ENCODE peak calls at places on chromosomes 12 and 14, in eight cellular contexts. L is AG09309, H is IMR-90, V is WTC11, K is type B pancreatic cell, Y is body of pancreas, U is B cell, G is MM.1S. P is an unnamed sample.

GRCh38 chr12:46296822-46297221 is 28.0 kb upstream of the SLC38A1 start:
- DNase-seq in H (no peak), K (no peak), U (no peak), V (no peak), L (no peak), G (no peak), Y (no peak), P (no peak)

GRCh38 chr12:101209319-101210302 is at the start of gene SLC5A8:
- DNase-seq in K (no peak), H (no peak), U (no peak), G (no peak), Y (peak), L (no peak), V (peak), P (peak)

GRCh38 chr14:61343991-61344405 is 22.6 kb downstream of the PRKCH start:
- DNase-seq in U (no peak), K (no peak), V (no peak), G (no peak), H (no peak), L (no peak), Y (no peak), P (no peak)

GRCh38 chr14:88229428-88229827 is 93.6 kb downstream of the KCNK10 start:
- DNase-seq in U (no peak), K (no peak), V (no peak), G (no peak), Y (no peak), H (no peak), L (no peak), P (no peak)

GRCh38 chr14:99463974-99464373 is 16.7 kb downstream of the SETD3 start:
- DNase-seq in V (no peak), L (no peak), U (no peak), G (no peak), K (no peak), Y (no peak), H (no peak), P (no peak)

GRCh38 chr12:74689071-74689655 is 151.5 kb downstream of the ATXN7L3B start:
- DNase-seq in U (no peak), K (no peak), V (no peak), H (peak), L (peak), Y (no peak), G (peak), P (no peak)

GRCh38 chr12:25286837-25287236 is 36.1 kb upstream of the KRAS start:
- DNase-seq in G (no peak), L (no peak), K (no peak), H (no peak), V (no peak), U (no peak), Y (no peak), P (no peak)

GRCh38 chr12:591167-591570 is 72.1 kb downstream of the NINJ2 start:
- DNase-seq in Y (no peak), G (no peak), H (no peak), K (no peak), V (no peak), U (no peak), L (no peak), P (no peak)

GRCh38 chr12:51593539-51593938 is 2.5 kb downstream of the SCN8A start:
- DNase-seq in H (peak), L (peak), Y (peak), V (peak), U (no peak), G (peak), K (no peak), P (no peak)

GRCh38 chr12:95611676-95612309 is 60.5 kb upstream of the USP44 start:
- DNase-seq in V (no peak), L (no peak), H (peak), K (no peak), U (no peak), Y (no peak), G (no peak), P (no peak)

GRCh38 chr12:49642370-49642802 is 19.0 kb downstream of the PRPF40B start:
- DNase-seq in H (no peak), K (no peak), Y (no peak), V (no peak), G (no peak), U (no peak), L (no peak), P (no peak)

GRCh38 chr12:92506460-92506859 is 196.3 kb upstream of the PLEKHG7 start:
- DNase-seq in G (no peak), H (no peak), U (no peak), L (no peak), V (no peak), Y (peak), K (no peak), P (no peak)

GRCh38 chr14:25607095-25607657 is 557.2 kb upstream of the STXBP6 start:
- DNase-seq in G (no peak), U (no peak), Y (no peak), L (no peak), K (no peak), V (no peak), H (no peak), P (no peak)

GRCh38 chr14:52821805-52822250 is 30.4 kb upstream of the GNPNAT1 start:
- DNase-seq in G (no peak), V (no peak), U (no peak), Y (no peak), K (no peak), L (no peak), H (no peak), P (no peak)

GRCh38 chr12:117408161-117408791 is 46.9 kb upstream of the NOS1 start:
- DNase-seq in G (no peak), K (no peak), Y (peak), L (peak), U (no peak), H (no peak), V (no peak), P (no peak)

GRCh38 chr14:79424462-79424861 is 786.8 kb downstream of the DIO2 start:
- DNase-seq in Y (no peak), H (peak), G (no peak), U (no peak), V (no peak), K (no peak), L (no peak), P (no peak)

GRCh38 chr12:3227076-3227975 is 150.1 kb downstream of the TSPAN9 start:
- DNase-seq in L (no peak), Y (no peak), H (no peak), V (peak), U (no peak), K (no peak), G (no peak), P (no peak)

GRCh38 chr12:84842406-84843013 is 70.1 kb downstream of the SLC6A15 start:
- DNase-seq in G (peak), Y (no peak), K (no peak), U (no peak), H (peak), V (no peak), L (peak), P (no peak)

GRCh38 chr12:120078868-120079267 is 37.7 kb downstream of the RAB35 start:
- DNase-seq in K (no peak), L (no peak), U (no peak), H (no peak), Y (no peak), V (no peak), G (peak), P (no peak)

GRCh38 chr12:76029982-76030377 is 1.6 kb downstream of the PHLDA1 start:
- DNase-seq in Y (peak), V (peak), U (no peak), H (peak), G (peak), L (no peak), K (no peak), P (peak)

GRCh38 chr12:50246873-50247612 is 36.3 kb downstream of the LIMA1 start:
- DNase-seq in K (no peak), V (no peak), G (no peak), H (peak), L (peak), Y (peak), U (no peak), P (no peak)

GRCh38 chr12:7155471-7156034 is 25.4 kb downstream of the CLSTN3 start:
- DNase-seq in U (no peak), K (no peak), L (no peak), Y (no peak), G (no peak), V (no peak), H (no peak), P (no peak)

GRCh38 chr12:129208566-129208965 is 355.3 kb downstream of the GLT1D1 start:
- DNase-seq in K (no peak), G (no peak), H (no peak), U (no peak), L (no peak), Y (no peak), V (no peak), P (no peak)

GRCh38 chr14:63435838-63436237 is 107.3 kb downstream of the PPP2R5E start:
- DNase-seq in V (no peak), K (no peak), H (peak), G (no peak), L (peak), Y (peak), U (no peak), P (no peak)

GRCh38 chr12:18753481-18754117 is 15.7 kb downstream of the CAPZA3 start:
- DNase-seq in V (peak), Y (no peak), K (no peak), H (peak), G (no peak), U (no peak), L (no peak), P (peak)

GRCh38 chr14:63705561-63706070 is 22.2 kb downstream of the SGPP1 start:
- DNase-seq in K (no peak), U (no peak), H (no peak), V (no peak), L (no peak), G (no peak), Y (no peak), P (no peak)

GRCh38 chr14:57362356-57362755 is 28.0 kb upstream of the NAA30 start:
- DNase-seq in G (no peak), Y (no peak), K (no peak), V (no peak), U (no peak), H (no peak), L (no peak), P (no peak)

GRCh38 chr14:99270491-99271287 is 1.3 kb downstream of the BCL11B start:
- DNase-seq in Y (no peak), L (no peak), U (no peak), H (no peak), G (no peak), V (peak), K (no peak), P (peak)

GRCh38 chr12:110403146-110403974 is at the start of gene ANAPC7:
- DNase-seq in K (peak), L (peak), G (peak), Y (peak), U (peak), V (peak), H (peak), P (peak)
- TF ChIP-seq CTCF in K (peak), L (no peak), G (no peak), Y (no peak), U (no peak), V (no peak), H (peak), P (no peak)

GRCh38 chr12:126616441-126616840 is 1551.2 kb downstream of the AACS start:
- DNase-seq in U (no peak), K (no peak), L (no peak), H (no peak), G (no peak), Y (no peak), V (no peak), P (no peak)

DNA sequence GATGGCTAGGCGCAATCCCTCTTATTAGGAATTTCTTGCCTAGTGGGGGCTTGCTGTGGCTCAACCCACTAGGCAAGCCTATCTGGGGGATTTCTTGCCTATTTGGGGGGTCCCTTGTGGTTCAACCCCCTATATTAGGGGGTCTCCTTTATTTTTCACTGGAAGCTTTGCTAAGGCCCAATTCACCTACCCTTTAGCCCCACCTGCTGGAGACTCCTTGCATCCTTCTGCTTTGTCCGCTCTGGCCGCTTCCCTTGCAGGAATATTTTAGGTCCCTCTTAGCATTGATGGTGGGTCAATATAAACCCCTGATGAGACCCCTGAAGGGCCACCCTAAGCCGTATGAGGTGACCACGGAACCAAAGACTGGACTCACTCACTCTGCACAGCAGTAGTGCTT is 1552.1 kb downstream of the AACS start:
- DNase-seq in K (no peak), L (no peak), Y (peak), V (no peak), H (no peak), U (no peak), G (peak), P (no peak)
- TF ChIP-seq CTCF in K (peak), L (peak), Y (peak), V (no peak), H (no peak), U (no peak), G (peak), P (no peak)

DNA sequence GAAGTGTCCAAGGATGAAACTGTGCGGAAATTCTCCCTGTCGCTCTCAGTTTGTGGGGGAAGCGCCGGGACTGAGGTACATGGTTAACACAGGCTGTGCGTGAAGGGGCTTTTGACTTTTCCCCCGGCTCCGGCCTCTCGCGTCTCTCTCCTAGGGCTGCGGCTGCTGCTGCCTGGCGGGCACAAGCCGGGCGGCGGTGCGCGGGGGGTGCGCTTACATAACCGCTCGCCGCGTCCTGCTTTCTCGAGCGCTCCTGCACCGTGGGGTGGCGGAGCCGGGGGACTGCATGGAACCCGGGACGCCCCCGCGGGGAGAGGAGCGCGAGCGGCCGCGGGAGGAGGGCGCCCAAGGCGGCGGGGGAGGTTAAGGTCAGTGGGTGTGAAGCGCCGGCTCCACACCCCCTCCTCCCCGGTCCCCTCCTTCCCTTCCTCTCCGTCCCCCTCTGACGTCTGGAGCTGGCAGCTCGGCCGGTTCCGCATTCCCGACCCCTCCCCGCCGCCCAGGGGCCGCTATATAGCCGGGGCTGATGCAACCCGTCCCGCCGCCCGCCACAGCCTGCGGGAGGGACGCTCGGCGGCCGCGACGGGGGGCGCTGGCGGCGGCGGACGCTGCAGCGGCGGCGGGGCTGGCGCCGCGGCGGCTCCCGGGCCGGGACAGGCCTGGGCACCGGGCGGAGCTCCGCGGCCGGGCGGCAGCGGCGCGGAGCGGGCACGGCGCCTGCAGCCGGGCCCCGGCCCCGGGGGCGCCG is at the start of gene JDP2:
- DNase-seq in Y (peak), V (peak), H (peak), G (peak), K (peak), L (peak), U (peak), P (peak)
- TF ChIP-seq CTCF in Y (peak), V (no peak), H (peak), G (no peak), K (peak), L (peak), U (no peak), P (no peak)

DNA sequence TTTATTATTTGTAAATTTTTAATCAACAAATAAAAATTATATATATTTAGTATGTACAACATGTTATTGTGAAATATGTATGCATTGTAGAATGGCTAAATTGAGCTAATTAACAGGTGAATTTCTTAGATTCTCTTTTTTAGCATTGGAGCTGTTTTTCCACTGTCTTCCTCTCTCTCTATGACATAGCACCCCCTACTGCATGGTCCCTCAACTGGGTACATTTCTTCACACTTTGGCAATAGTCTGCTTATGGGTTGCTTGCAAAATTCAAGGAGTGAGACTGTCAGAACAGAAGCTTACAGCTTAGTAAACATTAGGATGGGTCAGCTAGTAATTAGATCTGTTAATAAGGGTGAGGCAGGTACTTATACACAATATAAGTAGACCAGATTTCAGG is 658.5 kb upstream of the MGAT4C start:
- DNase-seq in H (peak), Y (no peak), L (no peak), U (no peak), G (no peak), V (peak), K (no peak), P (no peak)
- TF ChIP-seq CTCF in H (peak), Y (no peak), L (peak), U (no peak), G (peak), V (peak), K (peak), P (peak)

DNA sequence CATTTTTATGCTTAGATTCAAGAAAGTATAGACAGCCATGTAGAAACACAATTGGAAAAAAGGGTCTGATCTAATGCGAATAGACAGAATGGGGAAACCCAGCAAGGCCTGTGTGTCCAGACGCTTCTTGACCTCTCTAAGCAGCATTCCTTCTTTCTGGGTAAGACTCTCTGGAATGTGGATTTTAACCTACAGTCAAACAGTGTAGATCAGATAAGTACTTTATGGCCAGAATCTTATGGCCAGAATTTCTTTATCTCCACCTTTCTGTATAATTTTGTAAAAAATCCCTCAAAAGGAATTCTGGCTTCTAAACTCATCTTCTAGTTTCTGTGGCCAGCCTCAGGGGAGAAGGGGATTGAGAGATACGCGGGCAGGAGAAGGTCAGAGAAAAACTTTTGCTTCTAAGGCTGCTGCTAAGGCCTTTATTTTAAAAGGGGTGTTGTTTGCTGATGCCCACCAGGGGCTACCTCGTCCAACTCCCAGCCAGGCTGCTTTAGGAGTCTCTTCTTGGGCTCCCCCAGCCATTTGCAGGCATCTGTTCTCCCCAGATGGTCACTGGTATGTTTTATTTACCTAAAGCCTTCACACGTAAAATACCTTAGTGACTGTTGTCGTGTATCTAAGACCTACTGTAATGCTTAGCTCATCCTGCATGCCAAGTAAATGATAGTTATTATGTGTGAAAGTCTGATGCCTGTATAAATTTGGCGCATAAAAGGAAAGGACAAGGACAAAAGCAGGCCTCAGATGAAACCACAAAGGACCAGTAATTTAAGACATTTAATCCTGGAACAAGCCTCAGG is 68.4 kb downstream of the ANO6 start:
- DNase-seq in L (no peak), V (peak), K (no peak), G (no peak), Y (no peak), H (peak), U (no peak), P (peak)
- TF ChIP-seq CTCF in L (no peak), V (no peak), K (peak), G (no peak), Y (no peak), H (peak), U (no peak), P (peak)

DNA sequence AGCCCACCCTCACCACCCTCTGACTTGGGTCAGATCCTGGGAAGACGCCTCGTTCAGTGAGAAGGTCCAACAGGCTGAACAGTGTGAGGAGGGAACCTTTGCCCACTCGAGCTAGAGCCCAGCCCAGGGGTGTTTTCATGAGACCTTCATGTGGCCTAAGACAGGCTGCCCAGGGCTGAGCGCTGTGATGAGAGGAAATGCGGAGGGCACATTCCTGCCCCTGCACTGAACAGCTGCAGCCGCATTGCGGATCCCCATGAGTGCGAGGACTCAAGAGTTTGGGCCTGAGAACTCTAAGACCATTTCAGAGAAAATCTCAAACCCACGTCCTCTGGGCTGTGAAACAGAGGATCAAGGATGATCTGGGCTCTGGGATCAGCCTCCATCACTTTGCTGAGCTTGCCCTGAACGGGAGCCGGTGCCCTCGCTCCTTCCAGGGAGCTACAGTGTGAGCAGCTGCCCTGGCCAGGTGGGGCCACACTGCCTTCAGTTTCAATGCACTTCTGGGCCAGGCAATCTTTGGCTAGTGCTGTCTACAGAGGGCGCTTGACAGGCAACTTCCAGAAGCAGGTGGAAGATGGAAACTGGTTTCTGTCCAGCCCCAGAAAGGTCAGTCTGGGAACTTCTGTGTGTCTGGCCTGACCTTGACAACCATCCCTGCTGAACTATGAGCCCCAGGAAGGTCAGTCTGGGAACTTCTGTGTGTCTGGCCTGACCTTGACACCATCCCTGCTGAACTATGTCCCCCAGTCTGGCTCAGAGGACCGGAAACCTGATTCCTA is 43.5 kb upstream of the P2RX7 start:
- DNase-seq in Y (peak), V (peak), H (no peak), K (no peak), G (peak), U (no peak), L (no peak), P (no peak)
- TF ChIP-seq CTCF in Y (no peak), V (no peak), H (no peak), K (no peak), G (peak), U (no peak), L (no peak), P (no peak)

DNA sequence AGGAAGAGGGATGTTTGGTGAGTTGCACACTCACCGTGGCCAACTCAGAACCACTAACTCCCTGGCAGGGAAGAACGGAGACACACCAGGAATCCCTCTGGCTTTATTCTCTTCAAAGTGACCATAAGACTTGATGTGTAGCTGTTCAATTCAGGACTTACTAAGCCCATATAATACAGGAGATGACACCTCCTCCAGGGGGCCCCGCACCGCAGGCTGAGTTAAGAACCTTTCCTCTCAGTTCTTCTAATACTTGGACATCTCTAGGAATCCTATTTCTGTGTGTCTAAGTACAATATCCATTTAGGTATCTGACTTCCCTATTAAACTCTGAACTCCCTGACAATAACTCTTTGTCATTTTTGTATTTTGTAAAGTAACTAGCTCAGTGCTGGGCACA is 49.5 kb downstream of the DCAF4 start:
- DNase-seq in L (no peak), V (no peak), K (no peak), G (no peak), U (no peak), H (no peak), Y (peak), P (no peak)
- TF ChIP-seq CTCF in L (no peak), V (no peak), K (peak), G (no peak), U (no peak), H (no peak), Y (no peak), P (no peak)

GRCh38 chr12:14937014-14937413 is 1.3 kb downstream of the ERP27 start:
- DNase-seq in U (no peak), V (no peak), G (no peak), L (no peak), Y (no peak), K (no peak), H (no peak), P (no peak)
- TF ChIP-seq CTCF in U (no peak), V (no peak), G (no peak), L (peak), Y (peak), K (no peak), H (no peak), P (no peak)